ENCODE peak calls at places on chromosomes 6 and 20, in nine cellular contexts. M is foreskin fibroblast, L is HAP-1, T is bronchial epithelial cell, X is epithelial cell of esophagus, B is tibial artery, G is GM06990, U is SK-N-MC, K is tibial nerve. R is an unnamed sample.

GRCh38 chr20:977021-977420 is 25.1 kb downstream of the RSPO4 start:
- DNase-seq in M (no peak), L (no peak), T (no peak), X (no peak), B (no peak), G (no peak), U (no peak), K (no peak), R (no peak)

GRCh38 chr6:28383235-28384142 is 16.1 kb downstream of the ZSCAN12 start:
- DNase-seq in M (peak), L (no peak), T (peak), X (peak), B (peak), G (peak), U (no peak), K (peak), R (peak)

GRCh38 chr6:154487367-154488275 is 22.9 kb downstream of the CNKSR3 start:
- DNase-seq in M (no peak), L (no peak), T (no peak), X (no peak), B (no peak), G (no peak), U (no peak), K (no peak), R (no peak)

GRCh38 chr6:140001851-140002301 is 627.4 kb upstream of the CITED2 start:
- DNase-seq in M (peak), L (no peak), T (no peak), X (no peak), B (no peak), G (no peak), U (peak), K (no peak), R (no peak)

GRCh38 chr6:121437861-121438651 is 2.6 kb downstream of the GJA1 start:
- DNase-seq in M (peak), L (no peak), T (peak), X (peak), B (peak), G (no peak), U (no peak), K (peak), R (peak)

GRCh38 chr20:64182146-64182865 is 18.1 kb downstream of the MYT1 start:
- DNase-seq in M (no peak), L (no peak), T (no peak), X (no peak), B (no peak), G (no peak), U (no peak), K (no peak), R (no peak)

GRCh38 chr20:5949943-5950270 is 426 bp downstream of the TRMT6 start:
- DNase-seq in M (no peak), L (no peak), T (no peak), X (no peak), B (no peak), G (no peak), U (no peak), K (no peak), R (no peak)

GRCh38 chr6:121956782-121957181 is 442.7 kb upstream of the HSF2 start:
- DNase-seq in M (no peak), L (no peak), T (no peak), X (no peak), B (no peak), G (no peak), U (no peak), K (no peak), R (no peak)

GRCh38 chr20:46367967-46368901 is 38.2 kb downstream of the ELMO2 start:
- DNase-seq in M (no peak), L (no peak), T (peak), X (peak), B (no peak), G (no peak), U (no peak), K (no peak), R (no peak)

GRCh38 chr6:33926451-33926850 is 122.6 kb upstream of the MLN start:
- DNase-seq in M (no peak), L (peak), T (no peak), X (no peak), B (no peak), G (no peak), U (no peak), K (no peak), R (no peak)

GRCh38 chr6:113734886-113735481 is 122.2 kb upstream of the MARCKS start:
- DNase-seq in M (peak), L (no peak), T (peak), X (peak), B (no peak), G (no peak), U (no peak), K (no peak), R (no peak)

GRCh38 chr6:64376394-64376793 is 740.8 kb downstream of the PHF3 start:
- DNase-seq in M (no peak), L (no peak), T (no peak), X (no peak), B (no peak), G (no peak), U (no peak), K (no peak), R (peak)

GRCh38 chr6:42727084-42727601 is 4.7 kb upstream of the PRPH2 start:
- DNase-seq in M (no peak), L (no peak), T (no peak), X (no peak), B (no peak), G (peak), U (no peak), K (no peak), R (no peak)
- H3K4me3 ChIP-seq in M (peak), L (no peak), T (peak), X (peak), B (peak), G (peak), U (no peak), K (peak), R (no peak)

DNA sequence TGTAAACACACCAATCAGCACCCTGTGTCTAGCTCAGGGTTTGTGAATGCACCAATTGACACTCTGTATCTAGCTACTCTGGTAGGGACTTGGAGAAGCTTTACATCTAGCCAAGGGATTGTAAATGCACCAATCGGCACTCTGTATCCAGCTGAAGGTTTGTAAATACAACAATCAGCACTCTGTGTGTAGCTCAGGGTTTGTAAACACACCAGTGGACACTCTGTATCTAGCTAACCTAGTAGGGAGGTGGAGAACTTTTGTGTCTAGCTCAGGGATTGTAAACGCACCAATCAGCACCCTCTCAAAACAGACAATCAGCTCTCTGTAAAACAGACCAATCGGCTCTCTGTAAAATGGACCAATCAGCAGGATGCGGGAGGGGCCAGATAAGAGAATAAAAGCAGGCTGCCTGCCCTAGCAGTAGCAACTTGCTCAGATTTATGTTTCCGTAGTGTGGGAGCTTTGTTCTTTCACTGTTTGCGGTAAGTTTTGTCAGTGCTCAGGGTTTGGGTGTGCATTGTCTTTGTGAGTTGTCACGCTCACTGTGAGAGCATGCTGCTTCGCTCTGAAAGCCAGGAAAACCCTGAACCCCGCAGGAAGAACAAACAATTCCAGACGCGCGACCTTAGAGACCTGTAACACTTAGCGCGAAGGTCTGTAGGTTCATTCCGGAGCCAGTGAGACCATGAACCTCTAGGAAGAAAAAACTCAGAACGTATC is 37.0 kb downstream of the RIOK1 start:
- DNase-seq in M (no peak), L (no peak), T (no peak), X (no peak), B (no peak), G (no peak), U (no peak), K (no peak), R (no peak)
- H3K4me3 ChIP-seq in M (no peak), L (no peak), T (no peak), X (no peak), B (no peak), G (no peak), U (no peak), K (no peak), R (no peak)

GRCh38 chr6:79079425-79080130 is 1.5 kb upstream of the PHIP start:
- DNase-seq in M (no peak), L (peak), T (no peak), X (no peak), B (no peak), G (no peak), U (no peak), K (no peak), R (no peak)
- H3K4me3 ChIP-seq in M (peak), L (peak), T (peak), X (peak), B (peak), G (peak), U (peak), K (peak), R (peak)

GRCh38 chr20:50195524-50196120 is 5.0 kb downstream of the CEBPB start:
- DNase-seq in M (no peak), L (no peak), T (no peak), X (peak), B (no peak), G (no peak), U (no peak), K (no peak), R (no peak)

GRCh38 chr20:50194831-50195523 is 4.3 kb downstream of the CEBPB start:
- DNase-seq in M (no peak), L (no peak), T (no peak), X (peak), B (peak), G (no peak), U (no peak), K (no peak), R (no peak)

GRCh38 chr20:50193169-50193850 is 2.7 kb downstream of the CEBPB start:
- DNase-seq in M (no peak), L (no peak), T (no peak), X (no peak), B (no peak), G (no peak), U (no peak), K (no peak), R (no peak)

GRCh38 chr20:50192364-50193168 is 1.9 kb downstream of the CEBPB start:
- DNase-seq in M (peak), L (no peak), T (peak), X (peak), B (peak), G (peak), U (no peak), K (peak), R (no peak)

DNA sequence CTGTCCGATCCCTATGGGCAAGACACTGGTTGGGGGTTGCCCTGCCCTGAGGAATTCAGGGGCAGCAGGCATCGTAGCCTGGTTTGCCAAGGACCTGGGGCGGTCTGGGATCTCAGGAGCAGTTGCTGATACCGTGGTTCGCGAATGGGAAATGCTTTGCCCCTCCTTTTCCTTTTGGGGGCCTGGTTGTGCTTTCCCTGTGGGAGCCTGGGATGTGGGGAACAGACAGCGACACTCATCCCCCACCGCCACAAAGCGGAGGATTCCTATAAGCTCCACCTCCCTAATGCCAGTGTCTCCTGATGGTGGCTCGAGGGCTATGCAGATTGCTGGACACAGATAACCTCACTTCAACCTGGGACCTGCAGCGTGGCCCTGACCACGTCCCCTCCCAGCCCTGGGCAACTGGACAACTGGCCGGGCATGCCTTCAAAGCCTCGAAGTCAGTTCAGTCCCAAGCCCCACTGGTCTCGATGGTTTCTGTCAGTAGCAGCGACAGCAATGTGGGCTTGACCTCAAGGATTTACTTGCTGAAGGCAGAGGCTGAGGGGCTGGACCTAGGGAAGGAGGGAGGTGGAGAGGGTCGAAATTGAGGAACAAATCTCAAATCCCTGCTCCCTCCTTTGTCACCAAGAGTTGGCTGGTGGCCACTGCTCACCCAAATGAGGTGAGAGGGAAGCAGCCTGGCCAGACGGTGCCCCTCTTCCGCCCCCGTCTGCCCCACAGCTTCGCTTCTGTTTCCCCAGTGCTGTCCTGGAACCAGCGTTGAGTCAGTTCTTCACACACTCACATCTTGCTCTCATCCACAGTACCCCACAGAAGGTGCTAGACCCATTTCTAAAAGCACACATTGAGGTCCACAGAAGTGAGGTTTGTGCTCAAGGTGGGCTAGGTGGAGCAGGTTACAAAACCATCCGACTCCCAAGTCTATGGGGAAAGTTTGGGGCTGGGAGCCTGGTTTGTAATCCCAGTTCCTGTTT is 3.5 kb downstream of the CEBPB start:
- DNase-seq in M (no peak), L (no peak), T (no peak), X (no peak), B (peak), G (no peak), U (no peak), K (no peak), R (no peak)
- H3K4me3 ChIP-seq in M (peak), L (peak), T (peak), X (peak), B (peak), G (no peak), U (peak), K (peak), R (peak)

R was measured in NT2/D1.